ENCODE peak calls at places on chromosomes 6 and 20, in six cellular contexts. One of them, this sample, is unnamed.

GRCh38 chr6:140744648-140745320 is 1370.3 kb upstream of the CITED2 start:
- DNase-seq in H9: no peak
- DNase-seq in neuronal stem cell: no peak
- DNase-seq in mesendoderm: no peak
- DNase-seq in H1: no peak
- DNase-seq in IMR-90: peak
- DNase-seq in this sample: peak

GRCh38 chr20:20812141-20812540 is 99.7 kb upstream of the RALGAPA2 start:
- DNase-seq in H9: no peak
- DNase-seq in neuronal stem cell: no peak
- DNase-seq in mesendoderm: no peak
- DNase-seq in H1: no peak
- DNase-seq in IMR-90: no peak
- DNase-seq in this sample: no peak

GRCh38 chr6:33607784-33608161 is 13.3 kb upstream of the ITPR3 start:
- DNase-seq in H9: no peak
- DNase-seq in neuronal stem cell: no peak
- DNase-seq in mesendoderm: peak
- DNase-seq in H1: no peak
- DNase-seq in IMR-90: no peak
- DNase-seq in this sample: no peak

GRCh38 chr6:118632359-118632758 is 19.0 kb downstream of the CEP85L start:
- DNase-seq in H9: no peak
- DNase-seq in neuronal stem cell: no peak
- DNase-seq in mesendoderm: no peak
- DNase-seq in H1: no peak
- DNase-seq in IMR-90: no peak
- DNase-seq in this sample: no peak

GRCh38 chr6:150177260-150178246 is 34.7 kb downstream of the PPP1R14C start:
- DNase-seq in H9: no peak
- DNase-seq in neuronal stem cell: no peak
- DNase-seq in mesendoderm: peak
- DNase-seq in H1: no peak
- DNase-seq in IMR-90: peak
- DNase-seq in this sample: peak

GRCh38 chr20:43776691-43777090 is 49.9 kb upstream of the GTSF1L start:
- DNase-seq in H9: no peak
- DNase-seq in neuronal stem cell: no peak
- DNase-seq in mesendoderm: no peak
- DNase-seq in H1: no peak
- DNase-seq in IMR-90: peak
- DNase-seq in this sample: no peak

GRCh38 chr6:51594981-51595380 is 492.4 kb downstream of the PKHD1 start:
- DNase-seq in H9: no peak
- DNase-seq in neuronal stem cell: no peak
- DNase-seq in mesendoderm: no peak
- DNase-seq in H1: no peak
- DNase-seq in IMR-90: no peak
- DNase-seq in this sample: no peak

GRCh38 chr20:5766085-5766764 is 16.0 kb downstream of the SHLD1 start:
- DNase-seq in H9: no peak
- DNase-seq in neuronal stem cell: no peak
- DNase-seq in mesendoderm: no peak
- DNase-seq in H1: no peak
- DNase-seq in IMR-90: no peak
- DNase-seq in this sample: no peak

GRCh38 chr6:55925292-55925691 is 49.9 kb upstream of the BMP5 start:
- DNase-seq in H9: no peak
- DNase-seq in neuronal stem cell: no peak
- DNase-seq in mesendoderm: no peak
- DNase-seq in H1: no peak
- DNase-seq in IMR-90: peak
- DNase-seq in this sample: peak

DNA sequence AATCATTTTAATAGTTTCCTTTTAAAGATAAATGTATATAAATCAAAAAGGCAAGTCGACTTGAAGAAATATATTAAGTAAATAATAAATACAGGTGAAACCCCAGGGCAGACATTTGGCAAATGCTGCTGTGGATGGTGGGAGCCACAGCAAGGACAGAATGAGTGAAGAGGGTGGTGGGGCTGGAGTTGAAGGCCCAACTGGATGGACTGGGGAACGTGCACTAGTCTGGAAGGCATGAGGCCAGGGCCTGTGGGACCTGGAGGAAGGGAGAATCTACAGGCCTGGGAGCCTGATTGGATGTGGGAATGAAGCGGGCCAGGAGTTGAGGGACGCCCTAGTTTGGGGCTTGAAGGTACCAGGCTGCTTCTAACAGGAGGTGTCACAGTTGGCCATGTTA is 30.6 kb upstream of the BLCAP start:
- DNase-seq in H9: no peak
- DNase-seq in neuronal stem cell: no peak
- DNase-seq in mesendoderm: no peak
- DNase-seq in H1: no peak
- DNase-seq in IMR-90: no peak
- DNase-seq in this sample: no peak
- H3K18ac ChIP-seq in H9: no peak
- H3K18ac ChIP-seq in neuronal stem cell: no peak
- H3K18ac ChIP-seq in mesendoderm: no peak
- H3K18ac ChIP-seq in H1: no peak
- H3K18ac ChIP-seq in IMR-90: no peak
- H3K18ac ChIP-seq in this sample: no peak

DNA sequence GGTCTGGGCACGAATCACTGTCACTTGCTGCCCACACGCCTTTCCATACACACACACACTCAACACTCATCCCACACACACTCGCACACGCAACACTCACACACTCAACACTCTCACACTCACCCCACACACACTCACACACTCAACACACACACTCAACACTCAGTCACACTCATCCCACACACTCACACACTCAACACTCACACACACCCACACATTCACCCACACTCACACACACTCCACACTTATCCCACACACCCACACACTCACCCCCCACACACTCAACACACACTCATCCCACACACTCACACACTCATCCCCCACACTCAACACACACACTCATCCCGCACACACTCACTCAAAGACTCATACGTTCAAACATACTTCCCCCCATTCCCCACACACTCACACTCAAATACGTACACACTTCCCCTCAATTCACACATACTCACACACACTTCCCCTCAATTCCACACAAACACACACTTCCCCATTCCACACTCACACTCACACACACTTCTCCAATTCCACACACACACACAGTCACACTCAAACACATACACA is 9.0 kb upstream of the HRH3 start:
- DNase-seq in H9: no peak
- DNase-seq in neuronal stem cell: no peak
- DNase-seq in mesendoderm: no peak
- DNase-seq in H1: no peak
- DNase-seq in IMR-90: no peak
- DNase-seq in this sample: no peak
- H3K23ac ChIP-seq in H9: no peak
- H3K23ac ChIP-seq in neuronal stem cell: no peak
- H3K23ac ChIP-seq in mesendoderm: no peak
- H3K23ac ChIP-seq in H1: no peak
- H3K23ac ChIP-seq in IMR-90: no peak
- H3K23ac ChIP-seq in this sample: no peak

GRCh38 chr6:26197736-26198625 is 110.8 kb downstream of the HFE start:
- DNase-seq in H9: peak
- DNase-seq in neuronal stem cell: no peak
- DNase-seq in mesendoderm: peak
- DNase-seq in H1: no peak
- DNase-seq in IMR-90: peak
- DNase-seq in this sample: peak

GRCh38 chr6:26200918-26201721 is 113.9 kb downstream of the HFE start:
- DNase-seq in H9: no peak
- DNase-seq in neuronal stem cell: peak
- DNase-seq in mesendoderm: peak
- DNase-seq in H1: no peak
- DNase-seq in IMR-90: no peak
- DNase-seq in this sample: no peak

GRCh38 chr6:26198626-26199056 is 111.4 kb downstream of the HFE start:
- DNase-seq in H9: no peak
- DNase-seq in neuronal stem cell: no peak
- DNase-seq in mesendoderm: no peak
- DNase-seq in H1: no peak
- DNase-seq in IMR-90: peak
- DNase-seq in this sample: no peak

GRCh38 chr6:26199773-26200728 is 112.8 kb downstream of the HFE start:
- DNase-seq in H9: no peak
- DNase-seq in neuronal stem cell: no peak
- DNase-seq in mesendoderm: no peak
- DNase-seq in H1: no peak
- DNase-seq in IMR-90: peak
- DNase-seq in this sample: peak

DNA sequence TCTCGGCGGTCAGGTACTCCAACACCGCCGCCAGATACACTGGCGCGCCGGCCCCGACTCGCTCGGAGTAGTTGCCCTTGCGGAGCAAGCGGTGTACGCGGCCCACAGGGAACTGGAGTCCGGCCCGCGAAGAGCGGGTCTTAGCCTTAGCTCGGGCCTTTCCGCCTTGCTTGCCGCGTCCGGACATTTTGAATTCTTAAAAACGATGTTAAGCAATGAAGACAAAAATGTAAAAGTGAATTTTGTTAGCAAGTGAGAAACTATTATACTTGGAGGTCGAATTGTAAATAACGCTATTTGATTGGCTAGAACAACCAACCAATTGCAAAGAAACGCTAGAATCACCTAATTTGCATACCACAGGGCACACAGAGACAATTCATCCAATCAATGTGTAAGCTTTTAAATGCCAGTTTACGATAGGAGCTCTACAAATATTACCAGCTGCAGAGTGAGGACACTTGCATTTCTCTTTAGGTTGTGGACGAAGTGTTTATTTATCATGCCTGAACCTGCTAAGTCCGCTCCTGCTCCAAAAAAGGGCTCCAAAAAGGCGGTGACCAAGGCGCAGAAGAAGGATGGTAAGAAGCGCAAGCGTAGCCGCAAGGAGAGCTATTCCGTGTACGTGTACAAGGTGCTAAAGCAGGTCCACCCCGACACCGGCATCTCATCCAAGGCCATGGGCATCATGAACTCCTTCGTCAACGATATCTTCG is 112.0 kb downstream of the HFE start:
- DNase-seq in H9: peak
- DNase-seq in neuronal stem cell: peak
- DNase-seq in mesendoderm: peak
- DNase-seq in H1: peak
- DNase-seq in IMR-90: peak
- DNase-seq in this sample: peak
- H3K18ac ChIP-seq in H9: peak
- H3K18ac ChIP-seq in neuronal stem cell: peak
- H3K18ac ChIP-seq in mesendoderm: peak
- H3K18ac ChIP-seq in H1: peak
- H3K18ac ChIP-seq in IMR-90: peak
- H3K18ac ChIP-seq in this sample: peak

GRCh38 chr20:18694071-18694470 is 106.2 kb downstream of the DTD1 start:
- DNase-seq in H9: no peak
- DNase-seq in neuronal stem cell: no peak
- DNase-seq in mesendoderm: no peak
- DNase-seq in H1: no peak
- DNase-seq in IMR-90: no peak
- DNase-seq in this sample: no peak

GRCh38 chr20:18688676-18689075 is 100.8 kb downstream of the DTD1 start:
- DNase-seq in H9: no peak
- DNase-seq in neuronal stem cell: no peak
- DNase-seq in mesendoderm: no peak
- DNase-seq in H1: no peak
- DNase-seq in IMR-90: no peak
- DNase-seq in this sample: no peak

GRCh38 chr20:18689557-18689956 is 101.7 kb downstream of the DTD1 start:
- DNase-seq in H9: no peak
- DNase-seq in neuronal stem cell: no peak
- DNase-seq in mesendoderm: no peak
- DNase-seq in H1: no peak
- DNase-seq in IMR-90: no peak
- DNase-seq in this sample: no peak

GRCh38 chr20:18695175-18695574 is 107.3 kb downstream of the DTD1 start:
- DNase-seq in H9: no peak
- DNase-seq in neuronal stem cell: no peak
- DNase-seq in mesendoderm: no peak
- DNase-seq in H1: no peak
- DNase-seq in IMR-90: no peak
- DNase-seq in this sample: no peak

DNA sequence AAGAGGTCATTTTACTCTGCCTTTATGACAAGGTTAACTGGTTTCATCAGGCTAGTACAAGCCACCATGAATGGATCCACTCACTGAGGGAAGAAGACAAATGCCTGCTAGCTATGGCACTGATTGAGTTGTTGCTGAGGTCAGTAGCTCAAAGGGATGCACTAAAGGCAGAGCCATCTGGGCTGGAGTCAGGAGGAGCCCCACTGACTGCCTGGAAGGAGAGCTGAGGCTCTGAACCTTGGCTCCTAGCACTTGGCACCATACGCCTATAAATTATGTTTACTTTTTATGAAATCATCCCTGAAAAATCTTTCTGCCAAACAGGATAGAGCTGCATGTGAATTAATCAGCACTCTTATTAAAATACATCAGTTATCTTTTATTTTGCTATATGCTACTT is 104.6 kb downstream of the DTD1 start:
- DNase-seq in H9: no peak
- DNase-seq in neuronal stem cell: no peak
- DNase-seq in mesendoderm: no peak
- DNase-seq in H1: peak
- DNase-seq in IMR-90: peak
- DNase-seq in this sample: no peak
- H3K23ac ChIP-seq in H9: no peak
- H3K23ac ChIP-seq in neuronal stem cell: no peak
- H3K23ac ChIP-seq in mesendoderm: no peak
- H3K23ac ChIP-seq in H1: no peak
- H3K23ac ChIP-seq in IMR-90: no peak
- H3K23ac ChIP-seq in this sample: no peak

GRCh38 chr20:1389703-1390385 is 3.0 kb downstream of the FKBP1A start:
- DNase-seq in H9: no peak
- DNase-seq in neuronal stem cell: no peak
- DNase-seq in mesendoderm: peak
- DNase-seq in H1: no peak
- DNase-seq in IMR-90: no peak
- DNase-seq in this sample: no peak
- H3K18ac ChIP-seq in H9: no peak
- H3K18ac ChIP-seq in neuronal stem cell: no peak
- H3K18ac ChIP-seq in mesendoderm: no peak
- H3K18ac ChIP-seq in H1: no peak
- H3K18ac ChIP-seq in IMR-90: no peak
- H3K18ac ChIP-seq in this sample: no peak